ENCODE peak calls at places on chromosome 17, in four cellular contexts. N, W, F and T are unnamed samples.

GRCh38 chr17:12395733-12396354 is 269.8 kb upstream of the MYOCD start:
- DNase-seq in N (peak; percentile 20), W (no peak), F (no peak), T (no peak)

GRCh38 chr17:40646791-40647548 is 648 bp downstream of the SMARCE1 start:
- DNase-seq in N (peak; percentile 50), W (no peak), F (no peak), T (peak; percentile 60)

GRCh38 chr17:10081571-10082169 is 116.7 kb downstream of the GAS7 start:
- DNase-seq in N (no peak), W (no peak), F (no peak), T (no peak)

GRCh38 chr17:45948498-45948880 is 50.6 kb upstream of the STH start:
- DNase-seq in N (no peak), W (no peak), F (no peak), T (no peak)

GRCh38 chr17:27206447-27206846 is 87.5 kb upstream of the WSB1 start:
- DNase-seq in N (peak; percentile 21), W (no peak), F (no peak), T (no peak)

GRCh38 chr17:45857977-45858708 is 13.5 kb downstream of the SPPL2C start:
- DNase-seq in N (no peak), W (no peak), F (no peak), T (no peak)

GRCh38 chr17:17921192-17922082 is 50.8 kb downstream of the TOM1L2 start:
- DNase-seq in N (no peak), W (no peak), F (peak; percentile 42), T (no peak)

GRCh38 chr17:67055041-67055443 is 10.7 kb downstream of the CACNG1 start:
- DNase-seq in N (no peak), W (no peak), F (no peak), T (no peak)

GRCh38 chr17:42107597-42108576 is 4.6 kb downstream of the DHX58 start:
- DNase-seq in N (peak; percentile 98), W (peak; percentile 83), F (peak; percentile 56), T (peak; percentile 98)

GRCh38 chr17:57552114-57552601 is 192.9 kb downstream of the CCDC182 start:
- DNase-seq in N (peak; percentile 72), W (peak; percentile 70), F (peak; percentile 37), T (peak; percentile 80)
- TF ChIP-seq CTCF in N (peak; percentile 85), W (peak; percentile 40), F (peak; percentile 14), T (peak; percentile 78)

GRCh38 chr17:75487351-75488070 is 27.8 kb downstream of the CASKIN2 start:
- DNase-seq in N (peak; percentile 79), W (peak; percentile 65), F (no peak), T (peak; percentile 73)
- TF ChIP-seq CTCF in N (no peak), W (no peak), F (no peak), T (no peak)

GRCh38 chr17:49495842-49496182 is 719 bp downstream of the NGFR start:
- DNase-seq in N (no peak), W (peak; percentile 59), F (no peak), T (no peak)

GRCh38 chr17:49498037-49498615 is 3.0 kb downstream of the NGFR start:
- DNase-seq in N (no peak), W (no peak), F (no peak), T (no peak)

GRCh38 chr17:49496183-49496865 is 1.2 kb downstream of the NGFR start:
- DNase-seq in N (peak; percentile 95), W (peak; percentile 90), F (peak; percentile 73), T (peak; percentile 89)

GRCh38 chr17:49496866-49497146 is 1.7 kb downstream of the NGFR start:
- DNase-seq in N (no peak), W (no peak), F (no peak), T (no peak)

GRCh38 chr17:49497147-49498036 is 2.3 kb downstream of the NGFR start:
- DNase-seq in N (no peak), W (peak; percentile 84), F (peak; percentile 36), T (no peak)
- TF ChIP-seq CTCF in N (no peak), W (no peak), F (no peak), T (no peak)

GRCh38 chr17:79651751-79652150 is 40.9 kb upstream of the RBFOX3 start:
- DNase-seq in N (no peak), W (no peak), F (no peak), T (no peak)

GRCh38 chr17:79650861-79651260 is 40.0 kb upstream of the RBFOX3 start:
- DNase-seq in N (no peak), W (no peak), F (no peak), T (no peak)

GRCh38 chr17:79652999-79653643 is 42.3 kb upstream of the RBFOX3 start:
- DNase-seq in N (no peak), W (no peak), F (no peak), T (no peak)

GRCh38 chr17:79650283-79650682 is 39.4 kb upstream of the RBFOX3 start:
- DNase-seq in N (no peak), W (no peak), F (no peak), T (no peak)

DNA sequence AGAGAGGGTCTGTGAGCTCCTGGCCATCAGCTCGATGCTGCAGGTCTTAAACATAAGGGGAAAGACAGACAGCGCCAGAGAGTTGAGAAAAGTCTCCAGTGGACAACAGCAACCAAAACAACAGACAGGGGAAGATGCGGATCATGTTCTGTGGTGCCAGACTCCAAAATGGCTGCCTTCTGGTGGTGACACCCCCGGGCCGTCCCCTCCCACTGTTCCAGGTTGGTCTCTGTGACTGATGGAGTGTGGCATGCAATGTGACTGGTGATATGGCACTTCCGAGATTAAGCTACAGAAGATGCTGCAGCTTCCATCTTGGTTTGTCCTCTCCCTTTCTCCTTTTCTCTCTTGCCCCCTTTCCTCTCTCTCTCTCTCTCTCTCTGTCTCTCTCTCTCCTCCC is 40.4 kb upstream of the RBFOX3 start:
- DNase-seq in N (no peak), W (no peak), F (no peak), T (no peak)
- TF ChIP-seq CTCF in N (no peak), W (no peak), F (no peak), T (no peak)